ENCODE peak calls at places on chromosomes 7 and 10, in ten cellular contexts. J is left cardiac atrium; P is fibroblast of mammary gland; L is mucosa of descending colon; Y is activated CD4-positive, alpha-beta T cell treated with anti-CD3 and anti-CD28 coated beads, Interleukin-2, amount 50 U/mL, for 24 hours; C is B cell; A is kidney; Z is midbrain; E is activated T-helper 9 cell treated with anti-CD3 and anti-CD28 coated beads, Interleukin-2, amount 50 U/mL, for 16 hours; W is naive B cell. K is an unnamed sample.

GRCh38 chr7:591856-592628 is 72.4 kb upstream of the PDGFA start:
- DNase-seq in J (peak), P (no peak), L (peak), Y (no peak), C (no peak), A (peak), Z (no peak), E (no peak), W (no peak), K (no peak)

GRCh38 chr7:133975130-133975529 is 152.0 kb upstream of the LRGUK start:
- DNase-seq in J (no peak), P (no peak), L (no peak), Y (no peak), C (no peak), A (no peak), Z (no peak), E (no peak), W (no peak), K (no peak)

GRCh38 chr7:102447311-102447710 is 13.9 kb downstream of the ORAI2 start:
- DNase-seq in J (no peak), P (no peak), L (no peak), Y (no peak), C (no peak), A (no peak), Z (no peak), E (no peak), W (no peak), K (no peak)

GRCh38 chr10:129769381-129770116 is 194.5 kb downstream of the EBF3 start:
- DNase-seq in J (no peak), P (no peak), L (no peak), Y (no peak), C (no peak), A (peak), Z (no peak), E (no peak), W (no peak), K (no peak)

GRCh38 chr7:93249749-93250148 is 17.6 kb downstream of the VPS50 start:
- DNase-seq in J (no peak), P (peak), L (no peak), Y (no peak), C (no peak), A (no peak), Z (no peak), E (no peak), W (no peak), K (no peak)

GRCh38 chr10:96673318-96674099 is 46.8 kb downstream of the PIK3AP1 start:
- DNase-seq in J (no peak), P (peak), L (peak), Y (no peak), C (peak), A (no peak), Z (peak), E (no peak), W (peak), K (peak)

GRCh38 chr7:46153951-46154787 is 233.1 kb upstream of the IGFBP3 start:
- DNase-seq in J (no peak), P (peak), L (no peak), Y (no peak), C (no peak), A (no peak), Z (no peak), E (no peak), W (no peak), K (no peak)

GRCh38 chr10:116627386-116627933 is 6.7 kb downstream of the PNLIPRP2 start:
- DNase-seq in J (no peak), P (no peak), L (no peak), Y (no peak), C (no peak), A (peak), Z (no peak), E (no peak), W (no peak), K (no peak)

GRCh38 chr7:127484954-127485353 is 92.4 kb upstream of the ZNF800 start:
- DNase-seq in J (no peak), P (no peak), L (no peak), Y (no peak), C (no peak), A (no peak), Z (no peak), E (no peak), W (no peak), K (no peak)

GRCh38 chr7:124246262-124246863 is 213.5 kb upstream of the TMEM229A start:
- DNase-seq in J (no peak), P (no peak), L (no peak), Y (no peak), C (no peak), A (no peak), Z (no peak), E (no peak), W (no peak), K (no peak)

GRCh38 chr7:918441-919113 is 35.9 kb downstream of the ADAP1 start:
- DNase-seq in J (peak), P (no peak), L (peak), Y (no peak), C (no peak), A (peak), Z (no peak), E (no peak), W (no peak), K (no peak)

GRCh38 chr7:37429435-37429791 is 19.3 kb downstream of the ELMO1 start:
- DNase-seq in J (no peak), P (no peak), L (no peak), Y (no peak), C (no peak), A (no peak), Z (no peak), E (no peak), W (no peak), K (no peak)

GRCh38 chr7:35359423-35359822 is 105.5 kb upstream of the TBX20 start:
- DNase-seq in J (no peak), P (no peak), L (no peak), Y (no peak), C (no peak), A (no peak), Z (no peak), E (no peak), W (no peak), K (no peak)

GRCh38 chr10:70331486-70332268 is 47.9 kb upstream of the NPFFR1 start:
- DNase-seq in J (no peak), P (peak), L (no peak), Y (no peak), C (peak), A (peak), Z (peak), E (no peak), W (peak), K (peak)

GRCh38 chr10:105742184-105742583 is 1101.1 kb downstream of the SORCS3 start:
- DNase-seq in J (no peak), P (no peak), L (no peak), Y (no peak), C (no peak), A (no peak), Z (no peak), E (no peak), W (no peak), K (no peak)

GRCh38 chr7:75650671-75651070 is 88.1 kb downstream of the HIP1 start:
- DNase-seq in J (peak), P (no peak), L (no peak), Y (no peak), C (no peak), A (peak), Z (no peak), E (no peak), W (no peak), K (no peak)

GRCh38 chr10:84227810-84228209 is 2.5 kb upstream of the LRIT2 start:
- DNase-seq in J (no peak), P (no peak), L (no peak), Y (no peak), C (no peak), A (no peak), Z (no peak), E (no peak), W (no peak), K (no peak)

GRCh38 chr7:110573862-110574528 is 516.9 kb upstream of the LRRN3 start:
- DNase-seq in J (no peak), P (peak), L (no peak), Y (no peak), C (no peak), A (no peak), Z (no peak), E (no peak), W (no peak), K (no peak)

GRCh38 chr10:121448768-121449456 is 149.3 kb downstream of the FGFR2 start:
- DNase-seq in J (no peak), P (no peak), L (no peak), Y (no peak), C (no peak), A (no peak), Z (no peak), E (no peak), W (no peak), K (no peak)

GRCh38 chr7:133230591-133231194 is 22.2 kb upstream of the EXOC4 start:
- DNase-seq in J (peak), P (peak), L (no peak), Y (peak), C (no peak), A (no peak), Z (peak), E (no peak), W (peak), K (peak)

GRCh38 chr7:1920266-1920681 is 250.2 kb downstream of the ELFN1 start:
- DNase-seq in J (no peak), P (peak), L (peak), Y (no peak), C (peak), A (peak), Z (no peak), E (peak), W (peak), K (no peak)

GRCh38 chr10:51048792-51049191 is 25.5 kb upstream of the PRKG1 start:
- DNase-seq in J (no peak), P (no peak), L (no peak), Y (no peak), C (no peak), A (no peak), Z (no peak), E (no peak), W (no peak), K (no peak)

GRCh38 chr7:24035653-24036414 is 248.2 kb upstream of the NPY start:
- DNase-seq in J (no peak), P (no peak), L (no peak), Y (no peak), C (no peak), A (no peak), Z (no peak), E (no peak), W (no peak), K (peak)

GRCh38 chr10:70584941-70585544 is 17.5 kb downstream of the PRF1 start:
- DNase-seq in J (no peak), P (peak), L (no peak), Y (no peak), C (no peak), A (no peak), Z (no peak), E (no peak), W (no peak), K (no peak)

GRCh38 chr7:134605978-134606923 is 40.4 kb upstream of the BPGM start:
- DNase-seq in J (peak), P (peak), L (no peak), Y (peak), C (peak), A (no peak), Z (peak), E (peak), W (peak), K (peak)

GRCh38 chr7:100888529-100888987 is 957 bp downstream of the UFSP1 start:
- DNase-seq in J (no peak), P (no peak), L (no peak), Y (no peak), C (no peak), A (no peak), Z (no peak), E (no peak), W (no peak), K (no peak)

GRCh38 chr10:31820096-31820495 is 108.5 kb downstream of the ARHGAP12 start:
- DNase-seq in J (no peak), P (no peak), L (no peak), Y (no peak), C (no peak), A (no peak), Z (no peak), E (no peak), W (no peak), K (no peak)

GRCh38 chr10:42962120-42962901 is 114.6 kb upstream of the RET start:
- DNase-seq in J (no peak), P (no peak), L (peak), Y (no peak), C (no peak), A (peak), Z (no peak), E (no peak), W (no peak), K (no peak)

GRCh38 chr7:140673063-140673769 is 471 bp downstream of the ADCK2 start:
- DNase-seq in J (peak), P (no peak), L (peak), Y (peak), C (peak), A (peak), Z (peak), E (peak), W (peak), K (peak)

GRCh38 chr7:100215895-100216294 is 3.9 kb upstream of the PVRIG start:
- DNase-seq in J (no peak), P (peak), L (no peak), Y (no peak), C (no peak), A (peak), Z (peak), E (no peak), W (no peak), K (peak)

GRCh38 chr10:131817866-131818509 is 82.8 kb upstream of the PPP2R2D start:
- DNase-seq in J (no peak), P (no peak), L (peak), Y (no peak), C (no peak), A (no peak), Z (no peak), E (no peak), W (no peak), K (no peak)

GRCh38 chr10:29946953-29947700 is 112.3 kb downstream of the JCAD start:
- DNase-seq in J (peak), P (peak), L (no peak), Y (no peak), C (no peak), A (peak), Z (no peak), E (no peak), W (no peak), K (no peak)

GRCh38 chr10:132649651-132650360 is 112.2 kb downstream of the INPP5A start:
- DNase-seq in J (no peak), P (no peak), L (no peak), Y (no peak), C (no peak), A (peak), Z (no peak), E (no peak), W (no peak), K (no peak)

GRCh38 chr7:112238330-112238729 is 31.8 kb downstream of the ZNF277 start:
- DNase-seq in J (no peak), P (no peak), L (no peak), Y (no peak), C (no peak), A (no peak), Z (no peak), E (no peak), W (no peak), K (no peak)

GRCh38 chr7:127107601-127108007 is 145.1 kb downstream of the GRM8 start:
- DNase-seq in J (peak), P (peak), L (no peak), Y (no peak), C (no peak), A (no peak), Z (peak), E (no peak), W (peak), K (peak)

GRCh38 chr10:50522908-50523307 is 100.8 kb downstream of the SGMS1 start:
- DNase-seq in J (no peak), P (no peak), L (no peak), Y (no peak), C (no peak), A (no peak), Z (no peak), E (no peak), W (no peak), K (no peak)

K was measured in Ammon's horn.